ENCODE peak calls at places on chromosomes 12 and 14, in four cellular contexts. E is HepG2, F is upper lobe of left lung, U is stomach. L is an unnamed sample.

GRCh38 chr12:106246891-106247730 is 709 bp downstream of the CKAP4 start:
- DNase-seq in E (no peak), F (peak), U (peak), L (no peak)

GRCh38 chr12:123288751-123289346 is 17.2 kb upstream of the CDK2AP1 start:
- DNase-seq in E (no peak), F (peak), U (no peak), L (no peak)

GRCh38 chr14:104724407-104724980 is 465 bp downstream of the ADSS1 start:
- DNase-seq in E (no peak), F (no peak), U (peak), L (no peak)

GRCh38 chr12:87660987-87661769 is 368.0 kb downstream of the C12orf50 start:
- DNase-seq in E (no peak), F (no peak), U (no peak), L (no peak)

GRCh38 chr12:121132601-121133481 is at the start of gene P2RX7:
- DNase-seq in E (no peak), F (peak), U (peak), L (peak)

GRCh38 chr12:78571953-78572352 is 292.6 kb upstream of the SYT1 start:
- DNase-seq in E (no peak), F (no peak), U (no peak), L (no peak)

GRCh38 chr12:103997277-103997900 is 31.7 kb downstream of the TDG start:
- DNase-seq in E (no peak), F (no peak), U (no peak), L (no peak)

GRCh38 chr14:72738181-72738611 is 155.7 kb downstream of the DPF3 start:
- DNase-seq in E (no peak), F (no peak), U (peak), L (peak)

GRCh38 chr14:36215217-36215598 is 38.7 kb upstream of the PTCSC3 start:
- DNase-seq in E (no peak), F (no peak), U (no peak), L (no peak)

GRCh38 chr14:61923348-61923747 is 161.1 kb downstream of the SNAPC1 start:
- DNase-seq in E (no peak), F (no peak), U (no peak), L (no peak)

GRCh38 chr14:99181246-99181645 is 90.8 kb downstream of the BCL11B start:
- DNase-seq in E (no peak), F (no peak), U (no peak), L (no peak)

GRCh38 chr14:36996133-36996856 is 176.1 kb downstream of the SLC25A21 start:
- DNase-seq in E (no peak), F (no peak), U (no peak), L (no peak)

GRCh38 chr12:130954544-130954831 is 781 bp downstream of the ADGRD1 start:
- DNase-seq in E (no peak), F (no peak), U (no peak), L (no peak)
- H3K4me3 ChIP-seq in E (peak), F (peak), U (peak), L (peak)

DNA sequence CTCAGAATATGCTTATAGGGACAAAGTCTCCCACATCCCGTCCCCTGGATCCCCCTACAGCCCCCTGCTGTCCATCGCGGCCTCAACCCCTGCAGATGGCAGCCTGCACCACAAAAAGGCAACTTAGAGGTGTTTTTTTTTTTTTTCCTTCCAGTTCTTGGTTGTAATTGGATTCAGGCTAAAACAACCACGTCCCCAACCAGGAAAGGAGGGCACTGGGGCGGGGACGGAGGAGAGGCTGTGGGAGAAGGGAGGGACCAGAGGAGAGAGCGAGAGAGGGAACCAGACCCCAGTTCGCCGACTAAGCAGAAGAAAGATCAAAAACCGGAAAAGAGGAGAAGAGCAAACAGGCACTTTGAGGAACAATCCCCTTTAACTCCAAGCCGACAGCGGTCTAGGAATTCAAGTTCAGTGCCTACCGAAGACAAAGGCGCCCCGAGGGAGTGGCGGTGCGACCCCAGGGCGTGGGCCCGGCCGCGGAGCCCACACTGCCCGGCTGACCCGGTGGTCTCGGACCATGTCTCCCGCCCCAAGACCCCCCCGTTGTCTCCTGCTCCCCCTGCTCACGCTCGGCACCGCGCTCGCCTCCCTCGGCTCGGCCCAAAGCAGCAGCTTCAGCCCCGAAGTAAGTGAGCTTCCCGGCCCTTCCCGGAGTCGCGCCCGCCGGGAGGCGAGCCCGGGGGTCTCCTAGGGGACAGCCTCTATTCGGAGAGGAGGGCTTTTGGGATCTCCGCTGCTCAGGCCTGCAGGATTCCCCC is at the start of gene MMP14:
- DNase-seq in E (no peak), F (peak), U (peak), L (peak)
- TF ChIP-seq POLR2AphosphoS5 in E (peak), F (peak), U (peak), L (peak)

GRCh38 chr14:76138758-76139723 is 12.7 kb upstream of the GPATCH2L start:
- DNase-seq in E (no peak), F (peak), U (no peak), L (no peak)
- H3K4me3 ChIP-seq in E (peak), F (peak), U (peak), L (peak)

GRCh38 chr12:989051-989450 is 2.0 kb upstream of the ERC1 start:
- DNase-seq in E (no peak), F (no peak), U (no peak), L (no peak)

GRCh38 chr12:989751-990278 is 1.2 kb upstream of the ERC1 start:
- DNase-seq in E (peak), F (no peak), U (no peak), L (no peak)

GRCh38 chr12:990308-990648 is 745 bp upstream of the ERC1 start:
- DNase-seq in E (peak), F (no peak), U (peak), L (peak)

GRCh38 chr12:991350-992278 is 591 bp downstream of the ERC1 start:
- DNase-seq in E (no peak), F (no peak), U (no peak), L (no peak)

GRCh38 chr12:990649-991349 is at the start of gene ERC1:
- DNase-seq in E (peak), F (peak), U (peak), L (peak)
- TF ChIP-seq POLR2AphosphoS5 in E (peak), F (peak), U (peak), L (peak)

GRCh38 chr12:100794441-100795192 is at the start of gene ANO4:
- DNase-seq in E (no peak), F (no peak), U (no peak), L (no peak)
- H3K4me3 ChIP-seq in E (no peak), F (no peak), U (no peak), L (no peak)

DNA sequence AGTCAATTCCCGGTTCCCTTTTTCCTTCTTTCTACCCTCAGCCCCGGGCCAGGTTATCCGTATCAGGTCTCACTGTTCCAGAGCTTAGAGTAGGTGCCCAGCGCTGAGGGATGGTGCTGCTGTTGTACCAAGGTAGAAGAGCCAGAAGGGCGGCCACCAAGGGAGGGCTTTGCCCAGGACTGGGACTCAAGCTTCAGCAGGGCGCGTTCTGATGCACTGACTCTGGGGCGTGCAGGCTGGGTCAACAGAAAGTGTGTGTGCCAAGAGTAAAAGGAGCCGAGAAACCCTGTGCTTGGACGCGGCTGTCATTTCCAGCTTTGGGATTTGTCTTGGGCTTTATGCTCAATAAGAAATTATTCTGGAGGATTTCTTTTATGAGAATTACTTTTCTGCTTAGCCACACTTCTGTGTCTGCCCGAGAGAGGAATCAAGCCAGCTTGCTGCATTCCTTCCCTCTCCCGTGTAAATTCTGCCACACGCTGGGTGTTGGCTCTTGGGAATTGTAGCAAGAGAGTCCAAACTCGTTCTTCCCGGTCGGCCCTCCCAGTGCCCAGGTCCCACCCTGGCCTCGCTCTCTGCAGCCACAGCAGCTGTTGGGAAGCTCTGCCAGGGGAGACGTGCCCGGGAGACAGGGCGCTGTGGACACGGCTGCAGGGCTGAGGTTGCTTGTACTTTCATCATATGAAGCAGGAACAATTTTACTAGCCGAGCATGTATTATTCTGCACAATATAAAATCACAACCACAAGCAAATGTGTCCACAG is 98.0 kb downstream of the FBXL14 start:
- DNase-seq in E (no peak), F (no peak), U (peak), L (no peak)
- TF ChIP-seq POLR2AphosphoS5 in E (no peak), F (no peak), U (no peak), L (no peak)

DNA sequence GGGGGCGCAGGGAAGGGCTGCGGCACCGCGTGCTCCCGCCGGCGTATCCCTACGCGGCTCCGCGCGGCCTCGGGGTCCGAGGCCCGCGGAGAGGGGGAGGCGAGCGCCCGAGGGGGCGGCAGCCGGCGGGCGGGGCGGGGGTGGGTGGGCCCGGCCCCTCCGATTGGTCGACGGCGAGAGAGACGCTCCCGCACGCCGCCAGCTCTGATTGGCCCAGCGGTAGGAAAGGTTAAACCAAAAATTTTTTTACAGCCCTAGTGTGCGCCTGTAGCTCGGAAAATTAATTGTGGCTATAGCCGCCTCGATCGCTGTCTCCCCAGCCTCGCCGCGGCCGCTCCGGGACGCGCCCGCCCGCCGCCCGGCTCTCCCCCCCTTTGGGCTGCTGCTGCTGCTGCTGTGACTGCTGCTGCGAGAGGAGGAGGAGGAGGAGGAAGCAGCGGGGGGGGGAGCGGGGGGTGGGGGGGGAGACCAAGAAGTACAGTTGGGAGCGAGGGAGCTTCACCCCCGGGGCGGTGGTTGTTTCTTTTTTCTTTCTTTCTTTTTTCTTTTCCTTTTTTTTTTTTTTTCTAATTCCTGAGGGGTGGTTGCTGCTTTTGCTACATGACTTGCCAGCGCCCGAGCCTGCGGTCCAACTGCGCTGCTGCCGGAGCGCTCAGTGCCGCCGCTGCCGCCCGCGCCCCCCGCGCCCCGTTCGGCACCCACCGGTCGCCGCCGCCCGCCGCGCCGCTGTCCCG is at the start of gene FOXG1:
- DNase-seq in E (no peak), F (peak), U (no peak), L (no peak)
- H3K4me3 ChIP-seq in E (no peak), F (peak), U (peak), L (peak)

DNA sequence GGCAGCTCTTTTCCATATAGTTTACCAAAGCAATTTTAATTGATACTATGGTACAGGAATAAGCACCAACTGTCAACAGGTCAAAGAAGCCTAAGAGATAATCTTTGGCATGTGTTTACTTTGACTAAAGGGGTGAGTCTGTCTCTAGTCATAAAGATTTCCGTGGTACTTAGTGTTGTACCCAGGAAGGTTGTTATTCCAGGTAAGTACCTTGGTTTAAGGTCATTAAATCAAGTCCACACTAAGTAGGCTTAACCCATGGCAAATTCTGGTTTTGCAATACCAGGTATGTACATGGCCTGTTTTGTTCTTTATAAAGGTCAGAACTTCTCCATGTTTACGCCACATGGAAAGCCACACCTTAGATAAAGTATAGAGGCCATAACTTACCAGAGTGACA is 10.0 kb downstream of the MAX start:
- DNase-seq in E (no peak), F (no peak), U (no peak), L (no peak)
- TF ChIP-seq POLR2AphosphoS5 in E (no peak), F (no peak), U (no peak), L (no peak)

DNA sequence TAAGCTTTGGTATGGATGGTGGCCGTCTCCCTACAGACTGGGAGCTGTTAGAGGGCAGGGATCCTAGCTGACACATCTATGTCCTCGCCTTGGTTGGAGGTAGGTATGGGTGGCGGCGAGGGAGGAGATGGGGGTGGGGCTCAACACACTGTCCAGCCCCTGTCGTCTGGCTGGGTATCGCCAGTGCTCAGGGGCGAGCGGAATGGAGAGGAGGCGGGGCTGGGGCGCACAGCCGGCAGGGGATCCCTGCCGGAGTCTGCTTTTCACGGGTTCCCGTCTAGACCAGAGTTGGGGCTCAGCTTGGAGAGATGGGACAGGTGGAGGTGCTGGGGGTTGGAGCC is 16.1 kb downstream of the TAMALIN start:
- DNase-seq in E (peak), F (no peak), U (peak), L (no peak)
- H3K4me3 ChIP-seq in E (peak), F (peak), U (peak), L (peak)

DNA sequence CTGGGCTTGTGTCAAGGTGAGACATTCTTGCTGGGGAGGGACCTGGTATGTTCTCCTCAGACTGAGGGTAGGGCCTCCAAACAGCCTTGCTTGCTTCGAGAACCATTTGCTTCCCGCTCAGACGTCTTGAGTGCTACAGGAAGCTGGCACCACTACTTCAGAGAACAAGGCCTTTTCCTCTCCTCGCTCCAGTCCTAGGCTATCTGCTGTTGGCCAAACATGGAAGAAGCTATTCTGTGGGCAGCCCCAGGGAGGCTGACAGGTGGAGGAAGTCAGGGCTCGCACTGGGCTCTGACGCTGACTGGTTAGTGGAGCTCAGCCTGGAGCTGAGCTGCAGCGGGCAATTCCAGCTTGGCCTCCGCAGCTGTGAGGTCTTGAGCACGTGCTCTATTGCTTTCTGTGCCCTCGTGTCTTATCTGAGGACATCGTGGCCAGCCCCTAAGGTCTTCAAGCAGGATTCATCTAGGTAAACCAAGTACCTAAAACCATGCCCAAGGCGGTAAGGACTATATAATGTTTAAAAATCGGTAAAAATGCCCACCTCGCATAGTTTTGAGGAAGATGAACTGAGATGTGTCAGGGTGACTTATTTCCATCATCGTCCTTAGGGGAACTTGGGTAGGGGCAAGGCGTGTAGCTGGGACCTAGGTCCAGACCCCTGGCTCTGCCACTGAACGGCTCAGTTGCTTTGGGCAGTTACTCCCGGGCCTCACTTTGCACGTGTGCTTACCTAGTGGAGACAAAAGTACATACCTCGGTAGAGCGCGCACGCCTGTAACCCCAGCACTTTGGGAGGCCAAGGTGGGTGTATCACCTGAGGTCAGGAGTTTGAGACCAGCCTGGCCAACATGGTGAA is 4.3 kb downstream of the GAPDH start:
- DNase-seq in E (peak), F (no peak), U (no peak), L (no peak)
- TF ChIP-seq POLR2AphosphoS5 in E (peak), F (no peak), U (no peak), L (no peak)